ENCODE peak calls at places on chromosomes 7 and 10, in seven cellular contexts. R, P, U, D, B, V and Y are unnamed samples.

GRCh38 chr10:103823706-103824272 is 31.6 kb downstream of the SH3PXD2A start:
- DNase-seq in B (no peak), V (no peak), P (no peak), U (no peak), R (no peak), D (no peak), Y (no peak)

GRCh38 chr10:17025444-17026295 is 103.9 kb downstream of the CUBN start:
- DNase-seq in P (no peak), U (peak), B (no peak), D (peak), R (peak), V (peak), Y (peak)

GRCh38 chr7:147519062-147519461 is 1071.5 kb upstream of the C7orf33 start:
- DNase-seq in R (no peak), V (no peak), B (no peak), D (no peak), U (no peak), P (no peak), Y (no peak)

GRCh38 chr10:96840841-96841518 is 8.9 kb downstream of the LCOR start:
- DNase-seq in R (peak), D (peak), P (no peak), V (no peak), B (no peak), U (no peak), Y (no peak)

GRCh38 chr7:114343949-114344708 is 70.5 kb upstream of the FOXP2 start:
- DNase-seq in B (no peak), R (no peak), D (no peak), P (no peak), U (no peak), V (no peak), Y (no peak)

GRCh38 chr7:77940647-77941046 is 142.1 kb downstream of the PHTF2 start:
- DNase-seq in U (no peak), R (peak), B (no peak), D (peak), V (peak), P (peak), Y (peak)

GRCh38 chr10:79342811-79343541 is 4.3 kb upstream of the PPIF start:
- DNase-seq in R (no peak), V (no peak), D (no peak), P (no peak), U (no peak), B (no peak), Y (no peak)

GRCh38 chr10:88095291-88095721 is 231.9 kb downstream of the PTEN start:
- DNase-seq in P (no peak), R (no peak), U (no peak), B (no peak), D (no peak), V (no peak), Y (no peak)

GRCh38 chr7:18235819-18236218 is 208.2 kb upstream of the PRPS1L1 start:
- DNase-seq in D (no peak), B (no peak), U (no peak), R (no peak), V (no peak), P (no peak), Y (no peak)

GRCh38 chr10:52578871-52579405 is 193.6 kb downstream of the MBL2 start:
- DNase-seq in B (no peak), R (peak), D (peak), P (no peak), U (no peak), V (no peak), Y (peak)

GRCh38 chr10:52759154-52759553 is 13.4 kb downstream of the MBL2 start:
- DNase-seq in U (no peak), V (no peak), R (no peak), B (no peak), D (peak), P (no peak), Y (no peak)

GRCh38 chr7:593324-594115 is 73.9 kb upstream of the PDGFA start:
- DNase-seq in B (no peak), D (no peak), U (peak), R (no peak), V (peak), P (no peak), Y (no peak)

GRCh38 chr7:108145401-108145800 is 15.2 kb upstream of the LAMB4 start:
- DNase-seq in D (no peak), B (no peak), U (no peak), P (no peak), V (no peak), R (no peak), Y (no peak)

GRCh38 chr7:15862781-15863165 is 176.3 kb upstream of the MEOX2 start:
- DNase-seq in V (no peak), P (no peak), R (no peak), B (no peak), U (no peak), D (no peak), Y (no peak)

GRCh38 chr10:69337312-69338132 is 59.2 kb downstream of the HK1 start:
- DNase-seq in R (peak), D (peak), P (no peak), U (no peak), V (peak), B (peak), Y (peak)

GRCh38 chr10:49397036-49397999 is 1.4 kb upstream of the DRGX start:
- DNase-seq in U (no peak), P (no peak), B (no peak), R (peak), D (no peak), V (no peak), Y (no peak)

GRCh38 chr10:78904196-78904595 is 164.6 kb upstream of the ZMIZ1 start:
- DNase-seq in V (peak), U (no peak), D (no peak), P (no peak), B (no peak), R (no peak), Y (no peak)

GRCh38 chr7:149823191-149823630 is 15.0 kb upstream of the ZNF862 start:
- DNase-seq in B (peak), U (peak), P (no peak), V (no peak), R (no peak), D (no peak), Y (no peak)

GRCh38 chr10:81280497-81281479 is 594.2 kb upstream of the NRG3 start:
- DNase-seq in P (no peak), D (no peak), V (no peak), B (no peak), U (no peak), R (no peak), Y (no peak)

GRCh38 chr7:106346678-106347217 is 62.0 kb upstream of the NAMPT start:
- DNase-seq in R (peak), V (no peak), P (peak), B (no peak), U (no peak), D (peak), Y (peak)

GRCh38 chr10:131786756-131787605 is 113.8 kb upstream of the PPP2R2D start:
- DNase-seq in B (no peak), P (peak), U (no peak), D (peak), V (peak), R (peak), Y (peak)

GRCh38 chr10:130812381-130813148 is 499.0 kb downstream of the TCERG1L start:
- DNase-seq in R (no peak), B (no peak), U (no peak), P (no peak), V (no peak), D (no peak), Y (no peak)

GRCh38 chr7:133023370-133024075 is 58.4 kb downstream of the CHCHD3 start:
- DNase-seq in B (no peak), P (no peak), U (no peak), V (no peak), D (no peak), R (peak), Y (peak)

GRCh38 chr7:77426521-77427051 is 10.4 kb upstream of the GSAP start:
- DNase-seq in B (no peak), R (peak), U (no peak), V (no peak), D (peak), P (no peak), Y (no peak)

GRCh38 chr7:68484731-68485130 is 1113.5 kb upstream of the AUTS2 start:
- DNase-seq in P (no peak), V (no peak), D (no peak), R (no peak), B (no peak), U (no peak), Y (no peak)

GRCh38 chr10:86648706-86649426 is 5.5 kb upstream of the OPN4 start:
- DNase-seq in D (peak), R (peak), U (peak), P (peak), B (no peak), V (peak), Y (no peak)

GRCh38 chr7:121395494-121395960 is 581 bp downstream of the FAM3C start:
- DNase-seq in D (peak), B (no peak), R (peak), P (peak), V (peak), U (no peak), Y (peak)

GRCh38 chr7:40219917-40220316 is 85.1 kb downstream of the SUGCT start:
- DNase-seq in P (no peak), B (no peak), R (peak), D (peak), V (no peak), U (no peak), Y (no peak)

GRCh38 chr10:7028809-7029166 is 382.0 kb downstream of the SFMBT2 start:
- DNase-seq in U (no peak), D (no peak), V (no peak), P (no peak), R (no peak), B (no peak), Y (no peak)

GRCh38 chr10:110323503-110323902 is 18.8 kb upstream of the SMNDC1 start:
- DNase-seq in B (no peak), P (no peak), V (no peak), R (peak), D (peak), U (no peak), Y (no peak)

GRCh38 chr10:72261323-72262018 is 12.3 kb upstream of the DDIT4 start:
- DNase-seq in D (no peak), P (no peak), V (no peak), R (peak), B (no peak), U (no peak), Y (no peak)

GRCh38 chr7:5591547-5591899 is 167.9 kb upstream of the TNRC18 start:
- DNase-seq in B (no peak), D (peak), P (peak), U (no peak), R (peak), V (no peak), Y (peak)

GRCh38 chr7:127819975-127820778 is 168.2 kb downstream of the SND1 start:
- DNase-seq in V (no peak), D (peak), U (no peak), R (peak), P (no peak), B (no peak), Y (peak)

GRCh38 chr7:148697950-148698396 is 730 bp upstream of the CUL1 start:
- DNase-seq in V (no peak), U (no peak), P (no peak), R (peak), D (peak), B (no peak), Y (no peak)

GRCh38 chr7:1709900-1710299 is 39.8 kb downstream of the ELFN1 start:
- DNase-seq in U (no peak), B (no peak), R (no peak), V (no peak), D (no peak), P (no peak), Y (no peak)
- TF ChIP-seq CTCF in U (peak), B (no peak), R (peak), V (peak), D (peak), P (peak), Y (peak)

GRCh38 chr7:20218261-20218660 is 1.1 kb upstream of the MACC1 start:
- DNase-seq in V (no peak), D (no peak), R (no peak), B (no peak), P (no peak), U (no peak), Y (no peak)
- H3K4me3 ChIP-seq in V (no peak), D (no peak), R (no peak), B (no peak), P (no peak), U (no peak), Y (no peak)

GRCh38 chr7:3082831-3083230 is 39.2 kb upstream of the CARD11 start:
- DNase-seq in U (no peak), D (no peak), B (no peak), P (no peak), V (no peak), R (no peak), Y (no peak)
- TF ChIP-seq CTCF in U (no peak), D (no peak), B (no peak), P (no peak), V (no peak), R (no peak), Y (no peak)

GRCh38 chr10:73591935-73592699 is 975 bp upstream of the USP54 start:
- DNase-seq in R (peak), P (peak), B (peak), U (no peak), V (peak), D (peak), Y (no peak)

GRCh38 chr10:73588656-73589055 is 2.5 kb downstream of the USP54 start:
- DNase-seq in U (no peak), V (no peak), D (peak), R (no peak), P (no peak), B (no peak), Y (no peak)

GRCh38 chr10:73591578-73591902 is 398 bp upstream of the USP54 start:
- DNase-seq in V (no peak), U (no peak), P (no peak), B (no peak), D (no peak), R (no peak), Y (no peak)

GRCh38 chr10:73590881-73591577 is at the start of gene USP54:
- DNase-seq in U (no peak), D (peak), P (no peak), B (no peak), V (peak), R (peak), Y (peak)

GRCh38 chr10:73589538-73590126 is 1.5 kb downstream of the USP54 start:
- DNase-seq in P (no peak), U (no peak), B (no peak), D (peak), V (no peak), R (no peak), Y (no peak)
- H3K4me3 ChIP-seq in P (no peak), U (no peak), B (no peak), D (no peak), V (no peak), R (no peak), Y (no peak)

DNA sequence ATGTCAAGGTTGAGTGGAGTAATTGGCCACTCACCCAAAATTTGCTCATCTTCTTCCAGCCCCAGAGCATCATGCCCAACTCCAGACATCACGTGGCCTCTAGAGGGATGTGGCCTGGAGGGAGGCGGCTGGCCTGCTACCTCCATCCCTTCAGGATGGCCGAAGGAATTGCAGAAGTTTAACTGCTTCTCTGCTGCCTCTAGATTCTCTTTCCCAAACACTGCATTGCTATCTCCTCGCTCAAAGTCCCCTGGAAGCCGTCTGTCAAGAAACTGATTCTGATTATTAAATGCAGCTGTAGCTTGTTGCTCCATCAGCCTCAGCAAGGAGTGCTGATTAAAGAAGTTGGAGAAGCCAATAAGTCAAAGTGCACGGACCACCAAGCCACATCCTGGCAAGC is 83.9 kb downstream of the TBXAS1 start:
- DNase-seq in R (no peak), B (no peak), U (no peak), P (no peak), D (no peak), V (no peak), Y (no peak)
- TF ChIP-seq CTCF in R (no peak), B (no peak), U (no peak), P (no peak), D (no peak), V (no peak), Y (no peak)

GRCh38 chr7:151251328-151251925 is 2.9 kb upstream of the SMARCD3 start:
- DNase-seq in D (peak), U (no peak), R (peak), B (peak), V (peak), P (peak), Y (peak)

GRCh38 chr7:151254316-151254715 is 5.8 kb upstream of the SMARCD3 start:
- DNase-seq in R (no peak), B (peak), U (no peak), D (no peak), P (no peak), V (no peak), Y (no peak)

GRCh38 chr7:151251926-151252835 is 3.7 kb upstream of the SMARCD3 start:
- DNase-seq in V (peak), D (peak), B (peak), P (peak), U (peak), R (peak), Y (peak)

GRCh38 chr7:151254851-151255250 is 6.4 kb upstream of the SMARCD3 start:
- DNase-seq in V (no peak), D (no peak), R (no peak), B (no peak), U (no peak), P (no peak), Y (no peak)

DNA sequence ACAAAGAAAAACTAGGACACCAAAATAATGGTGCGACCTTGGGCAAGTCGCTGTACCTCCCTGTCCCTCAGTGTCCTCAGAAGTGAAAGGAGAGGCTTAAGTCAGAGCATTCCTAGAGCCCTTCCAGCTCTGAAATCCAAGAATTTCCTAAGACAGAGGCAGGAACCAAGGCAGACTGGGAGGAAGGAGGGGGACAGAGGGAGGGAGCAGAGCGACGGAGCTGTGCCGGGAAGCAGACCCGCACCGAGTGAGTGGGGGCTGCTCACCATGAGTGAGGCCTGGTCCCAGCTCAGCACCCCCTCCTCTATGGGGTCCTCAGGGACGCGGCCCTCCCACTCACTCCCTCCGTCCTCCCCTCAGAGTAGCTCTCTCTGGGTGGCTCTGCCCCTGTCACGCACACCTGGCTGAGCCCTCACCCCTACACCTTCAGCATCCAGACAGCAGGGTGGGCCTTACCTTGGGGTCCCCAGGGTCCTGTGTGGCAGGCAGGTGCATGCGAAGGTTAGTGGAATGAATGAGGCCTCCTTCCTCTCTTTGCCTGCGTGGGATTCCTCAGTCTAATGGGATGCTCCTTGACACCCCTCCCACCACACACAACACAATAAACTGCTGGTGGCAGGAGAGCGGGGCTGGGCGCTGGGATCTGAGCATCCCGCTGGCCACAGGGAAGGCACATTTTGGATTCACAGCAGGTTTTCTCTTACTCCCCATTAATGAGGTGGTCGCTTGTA is 4.6 kb upstream of the SMARCD3 start:
- DNase-seq in R (no peak), D (no peak), B (no peak), P (no peak), V (no peak), U (no peak), Y (no peak)
- H3K4me3 ChIP-seq in R (peak), D (no peak), B (no peak), P (no peak), V (peak), U (peak), Y (peak)

GRCh38 chr7:74023037-74023436 is 4.9 kb upstream of the ELN start:
- DNase-seq in B (no peak), P (peak), V (no peak), R (peak), D (peak), U (peak), Y (no peak)
- TF ChIP-seq CTCF in B (peak), P (no peak), V (no peak), R (peak), D (no peak), U (no peak), Y (peak)